ENCODE peak calls at places on chromosomes 13 and 19, in four cellular contexts. One of them, this sample, is unnamed.
A peak's percentile ranks its signal among the peaks of the same experiment; 100 is the strongest.

GRCh38 chr13:19860884-19861655 is 2.4 kb downstream of the ZMYM5 start:
- DNase-seq in GM12878: no peak
- DNase-seq in HepG2: peak; percentile 77
- DNase-seq in K562: no peak
- DNase-seq in this sample: no peak

GRCh38 chr13:108834193-108834592 is 204.8 kb downstream of the MYO16 start:
- DNase-seq in GM12878: no peak
- DNase-seq in HepG2: no peak
- DNase-seq in K562: no peak
- DNase-seq in this sample: no peak

GRCh38 chr13:48633695-48634094 is 20.0 kb upstream of the CYSLTR2 start:
- DNase-seq in GM12878: no peak
- DNase-seq in HepG2: no peak
- DNase-seq in K562: no peak
- DNase-seq in this sample: no peak

GRCh38 chr19:44636439-44637389 is 7.0 kb upstream of the PVR start:
- DNase-seq in GM12878: no peak
- DNase-seq in HepG2: peak; percentile 82
- DNase-seq in K562: no peak
- DNase-seq in this sample: no peak

GRCh38 chr13:35140321-35140720 is 198.3 kb downstream of the NBEA start:
- DNase-seq in GM12878: no peak
- DNase-seq in HepG2: no peak
- DNase-seq in K562: no peak
- DNase-seq in this sample: no peak

GRCh38 chr19:46546194-46546896 is 50.7 kb upstream of the PNMA8B start:
- DNase-seq in GM12878: no peak
- DNase-seq in HepG2: peak; percentile 30
- DNase-seq in K562: peak; percentile 66
- DNase-seq in this sample: peak; percentile 82

GRCh38 chr19:40314646-40315045 is 29.5 kb upstream of the AKT2 start:
- DNase-seq in GM12878: no peak
- DNase-seq in HepG2: no peak
- DNase-seq in K562: no peak
- DNase-seq in this sample: no peak

GRCh38 chr19:33295621-33296472 is 6.5 kb downstream of the CEBPA start:
- DNase-seq in GM12878: no peak
- DNase-seq in HepG2: no peak
- DNase-seq in K562: no peak
- DNase-seq in this sample: no peak

GRCh38 chr13:106088094-106088493 is 447.4 kb downstream of the EFNB2 start:
- DNase-seq in GM12878: no peak
- DNase-seq in HepG2: no peak
- DNase-seq in K562: no peak
- DNase-seq in this sample: no peak

GRCh38 chr19:18894254-18895037 is 1.5 kb downstream of the CERS1 start:
- DNase-seq in GM12878: no peak
- DNase-seq in HepG2: no peak
- DNase-seq in K562: peak; percentile 67
- DNase-seq in this sample: peak; percentile 68

GRCh38 chr19:18322318-18322758 is 538 bp downstream of the LSM4 start:
- DNase-seq in GM12878: no peak
- DNase-seq in HepG2: peak; percentile 74
- DNase-seq in K562: peak; percentile 82
- DNase-seq in this sample: peak; percentile 81

GRCh38 chr13:30477346-30478235 is 11.9 kb upstream of the HMGB1 start:
- DNase-seq in GM12878: no peak
- DNase-seq in HepG2: no peak
- DNase-seq in K562: no peak
- DNase-seq in this sample: peak; percentile 79

GRCh38 chr13:50208826-50209335 is 193.6 kb downstream of the KCNRG start:
- DNase-seq in GM12878: no peak
- DNase-seq in HepG2: peak; percentile 12
- DNase-seq in K562: peak; percentile 84
- DNase-seq in this sample: peak; percentile 54

GRCh38 chr13:39455534-39456175 is 147.3 kb downstream of the LHFPL6 start:
- DNase-seq in GM12878: no peak
- DNase-seq in HepG2: no peak
- DNase-seq in K562: no peak
- DNase-seq in this sample: no peak

GRCh38 chr19:10043286-10043927 is 30.1 kb downstream of the RDH8 start:
- DNase-seq in GM12878: no peak
- DNase-seq in HepG2: no peak
- DNase-seq in K562: no peak
- DNase-seq in this sample: peak; percentile 70

GRCh38 chr19:17757125-17757524 is 5.8 kb downstream of the FCHO1 start:
- DNase-seq in GM12878: no peak
- DNase-seq in HepG2: no peak
- DNase-seq in K562: no peak
- DNase-seq in this sample: no peak

DNA sequence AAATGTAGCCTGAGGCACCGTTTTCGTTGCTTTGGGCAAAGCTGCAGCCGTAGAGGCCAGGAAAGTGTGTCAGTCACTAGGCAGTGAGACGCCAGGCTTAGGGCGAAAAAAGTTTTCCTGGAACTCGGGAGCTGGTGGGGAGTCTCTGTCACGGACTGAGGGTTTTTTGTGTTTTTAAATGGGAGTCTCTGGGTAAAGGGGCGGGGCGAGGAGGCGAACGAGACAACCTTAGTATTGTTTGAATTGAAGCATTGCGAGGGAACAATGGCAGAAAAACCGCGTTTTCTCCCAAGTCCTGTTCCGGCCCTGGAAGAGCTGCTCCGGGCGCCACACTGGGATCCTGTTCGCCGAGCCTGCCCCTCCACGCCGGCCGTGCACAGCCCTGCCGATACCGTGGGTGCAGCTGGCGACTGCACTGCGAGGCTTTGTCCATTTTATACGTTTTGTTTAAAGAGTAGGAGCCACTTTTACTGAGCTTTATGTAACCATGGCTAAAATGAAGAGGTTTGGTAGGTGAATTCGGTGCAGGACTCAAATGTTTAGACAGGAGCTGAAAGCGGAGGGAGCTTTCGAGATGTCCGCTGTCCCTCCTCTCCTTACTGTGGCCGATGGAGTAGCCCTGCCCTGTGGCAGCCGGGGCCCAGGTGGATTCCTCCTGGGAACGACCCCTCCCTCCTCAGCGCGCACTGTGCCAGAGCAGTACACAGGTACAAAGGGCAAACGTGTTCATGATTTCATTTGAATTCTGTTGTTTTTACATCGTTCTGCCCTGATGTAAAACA is 1.5 kb downstream of the COL4A2 start:
- DNase-seq in GM12878: no peak
- DNase-seq in HepG2: no peak
- DNase-seq in K562: no peak
- DNase-seq in this sample: peak; percentile 85
- TF ChIP-seq JUNB in GM12878: no peak
- TF ChIP-seq JUNB in HepG2: no peak
- TF ChIP-seq JUNB in K562: no peak
- TF ChIP-seq JUNB in this sample: no peak

DNA sequence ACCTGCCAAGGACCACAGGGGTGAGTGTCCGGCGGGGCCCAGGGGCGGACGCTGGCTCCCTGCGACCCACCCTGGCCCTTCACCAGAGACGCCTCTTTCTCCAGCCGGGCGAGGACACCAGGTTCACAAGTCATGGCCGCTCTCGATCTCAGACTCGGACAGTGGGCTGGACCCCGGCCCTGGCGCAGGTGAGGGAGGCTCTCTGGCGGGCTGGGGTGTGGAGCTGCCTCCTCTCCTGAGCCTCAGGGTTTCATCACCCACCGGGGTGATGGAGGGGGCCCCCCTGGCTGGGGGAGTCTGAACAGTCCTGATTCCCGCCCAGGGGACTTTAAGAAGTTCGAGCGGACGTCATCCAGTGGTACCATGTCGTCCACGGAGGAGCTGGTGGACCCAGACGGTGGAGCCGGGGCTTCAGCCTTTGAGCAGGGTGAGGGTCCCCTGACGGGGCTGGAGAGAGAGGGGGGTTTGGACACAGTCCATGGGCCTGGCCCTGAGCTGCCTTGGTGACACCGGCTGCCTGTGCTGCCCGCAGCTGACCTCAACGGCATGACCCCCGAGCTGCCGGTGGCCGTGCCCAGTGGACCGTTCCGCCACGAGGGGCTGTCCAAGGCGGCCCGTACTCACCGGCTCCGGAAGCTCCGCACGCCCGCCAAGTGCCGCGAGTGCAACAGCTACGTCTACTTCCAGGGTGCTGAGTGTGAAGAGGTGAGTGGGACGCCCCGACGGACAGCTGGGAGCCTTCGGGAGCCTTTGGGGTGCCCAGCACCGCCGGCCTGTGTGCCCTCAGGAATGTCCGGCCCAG is 13.6 kb downstream of the ARHGAP45 start:
- DNase-seq in GM12878: no peak
- DNase-seq in HepG2: no peak
- DNase-seq in K562: no peak
- DNase-seq in this sample: no peak
- TF ChIP-seq POLR2AphosphoS5 in GM12878: no peak
- TF ChIP-seq POLR2AphosphoS5 in HepG2: no peak
- TF ChIP-seq POLR2AphosphoS5 in K562: no peak
- TF ChIP-seq POLR2AphosphoS5 in this sample: no peak

GRCh38 chr19:29527500-29528328 is 1.9 kb downstream of the VSTM2B start:
- DNase-seq in GM12878: no peak
- DNase-seq in HepG2: no peak
- DNase-seq in K562: no peak
- DNase-seq in this sample: peak; percentile 43
- TF ChIP-seq EZH2 in GM12878: no peak
- TF ChIP-seq EZH2 in HepG2: no peak
- TF ChIP-seq EZH2 in K562: no peak
- TF ChIP-seq EZH2 in this sample: no peak

DNA sequence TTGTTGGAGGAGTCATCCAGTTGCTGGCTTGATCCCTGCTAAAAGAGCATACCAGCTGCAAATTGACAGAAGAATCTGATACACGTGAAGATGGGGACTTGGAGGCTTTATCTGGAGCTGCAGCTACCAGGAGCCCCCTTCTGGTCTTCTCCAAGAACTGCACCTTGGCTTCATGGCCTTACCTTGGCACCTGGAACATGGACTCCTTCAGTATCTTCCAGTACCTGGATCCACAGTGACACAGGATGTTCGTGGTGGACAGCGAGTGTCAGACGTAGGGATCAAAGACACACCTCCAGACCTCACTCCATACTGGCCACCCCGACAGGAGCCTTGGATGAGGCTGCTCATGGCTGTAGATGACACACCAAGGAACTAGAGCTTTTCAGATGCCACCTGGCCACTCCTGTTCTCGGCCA is 9.9 kb upstream of the ACSBG2 start:
- DNase-seq in GM12878: peak; percentile 40
- DNase-seq in HepG2: peak; percentile 75
- DNase-seq in K562: peak; percentile 70
- DNase-seq in this sample: peak; percentile 90
- TF ChIP-seq JUNB in GM12878: no peak
- TF ChIP-seq JUNB in HepG2: no peak
- TF ChIP-seq JUNB in K562: no peak
- TF ChIP-seq JUNB in this sample: no peak

GRCh38 chr19:8498295-8498694 is 4.1 kb downstream of the PRAM1 start:
- DNase-seq in GM12878: no peak
- DNase-seq in HepG2: no peak
- DNase-seq in K562: no peak
- DNase-seq in this sample: no peak
- TF ChIP-seq POLR2AphosphoS5 in GM12878: no peak
- TF ChIP-seq POLR2AphosphoS5 in HepG2: no peak
- TF ChIP-seq POLR2AphosphoS5 in K562: no peak
- TF ChIP-seq POLR2AphosphoS5 in this sample: no peak

GRCh38 chr13:99162962-99163361 is 37.7 kb upstream of the UBAC2 start:
- DNase-seq in GM12878: no peak
- DNase-seq in HepG2: no peak
- DNase-seq in K562: no peak
- DNase-seq in this sample: no peak
- TF ChIP-seq EZH2 in GM12878: no peak
- TF ChIP-seq EZH2 in HepG2: no peak
- TF ChIP-seq EZH2 in K562: no peak
- TF ChIP-seq EZH2 in this sample: no peak

GRCh38 chr19:31390721-31391120 is 41.5 kb upstream of the TSHZ3 start:
- DNase-seq in GM12878: no peak
- DNase-seq in HepG2: no peak
- DNase-seq in K562: no peak
- DNase-seq in this sample: no peak
- TF ChIP-seq JUNB in GM12878: no peak
- TF ChIP-seq JUNB in HepG2: no peak
- TF ChIP-seq JUNB in K562: no peak
- TF ChIP-seq JUNB in this sample: no peak

DNA sequence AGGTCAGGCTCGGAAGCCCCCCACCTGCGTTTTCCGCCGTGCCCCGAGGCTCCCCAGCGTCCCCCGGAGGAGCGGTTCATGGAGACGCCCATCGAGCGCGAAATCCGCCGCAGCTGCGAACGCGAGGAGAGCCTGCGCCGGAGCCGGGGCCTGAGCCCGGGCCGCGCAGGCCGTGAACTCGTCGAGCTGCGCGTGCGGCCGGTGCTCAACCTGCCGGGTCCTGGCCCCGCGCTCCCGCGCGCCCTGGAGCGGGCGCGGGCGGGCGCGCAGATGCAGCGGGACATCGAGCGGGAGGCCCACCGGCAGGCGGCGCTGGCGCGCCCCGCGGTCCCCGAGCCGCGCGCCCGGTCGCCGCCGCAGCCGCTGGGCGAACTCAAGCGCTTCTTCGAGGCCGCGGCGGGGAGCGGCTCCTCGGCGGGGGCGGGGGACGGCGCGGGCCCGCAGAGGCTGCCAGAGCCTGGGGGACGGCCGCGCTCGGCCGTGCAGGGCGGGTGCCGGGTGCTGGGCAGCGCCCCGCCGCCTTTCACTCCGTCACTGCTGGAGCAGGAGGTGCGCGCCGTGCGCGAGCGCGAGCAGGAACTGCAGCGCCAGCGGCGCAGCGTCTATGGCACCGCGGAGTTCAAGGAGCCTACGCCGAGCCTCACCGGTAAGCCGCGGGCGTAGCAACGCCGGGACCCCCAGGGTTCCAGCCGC is 792 bp downstream of the MISP3 start:
- DNase-seq in GM12878: no peak
- DNase-seq in HepG2: no peak
- DNase-seq in K562: peak; percentile 84
- DNase-seq in this sample: peak; percentile 74
- TF ChIP-seq POLR2AphosphoS5 in GM12878: no peak
- TF ChIP-seq POLR2AphosphoS5 in HepG2: no peak
- TF ChIP-seq POLR2AphosphoS5 in K562: no peak
- TF ChIP-seq POLR2AphosphoS5 in this sample: no peak

DNA sequence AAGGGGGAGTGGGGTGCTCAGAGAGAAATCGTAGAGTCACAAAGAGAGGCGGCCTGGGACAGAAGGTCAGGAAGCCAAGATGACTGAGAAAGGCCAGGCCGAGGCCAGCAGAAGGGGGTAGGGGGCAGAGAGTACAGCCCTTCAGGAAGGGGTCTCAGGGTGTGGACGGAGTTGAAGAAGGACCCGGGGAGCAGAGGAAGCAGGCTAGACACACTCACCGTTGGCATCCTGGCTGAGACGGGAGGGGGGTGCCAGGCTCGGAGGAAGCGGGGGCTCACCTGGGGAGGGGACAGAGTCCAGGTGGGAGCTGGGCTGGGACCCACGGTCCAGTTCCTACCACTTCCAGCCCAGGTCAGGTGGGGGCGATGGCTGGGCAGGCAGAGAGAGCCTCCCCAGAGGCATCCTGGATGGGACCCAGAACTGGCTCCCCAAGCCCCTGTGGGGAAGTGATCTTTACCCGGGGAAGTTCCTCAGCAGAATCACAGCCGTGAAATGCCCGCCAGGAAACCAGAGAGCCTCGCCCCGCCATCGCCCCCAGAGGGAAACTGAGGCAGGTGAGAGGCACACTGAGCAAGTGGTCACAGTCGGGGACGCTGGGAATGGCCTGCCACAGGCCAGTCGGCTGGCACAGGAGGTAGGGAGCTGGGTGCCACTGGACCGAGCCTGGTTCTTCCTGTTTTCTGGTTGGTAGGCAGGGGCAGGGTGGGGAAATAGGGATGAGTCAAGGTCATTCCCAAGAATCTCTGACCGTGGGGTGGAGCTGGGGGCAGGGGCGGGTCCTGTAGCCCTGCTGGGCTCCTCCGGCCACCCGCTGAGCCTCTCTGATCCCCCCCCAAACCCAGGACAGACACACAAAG is 1.3 kb downstream of the MATK start:
- DNase-seq in GM12878: no peak
- DNase-seq in HepG2: no peak
- DNase-seq in K562: no peak
- DNase-seq in this sample: no peak
- TF ChIP-seq EZH2 in GM12878: no peak
- TF ChIP-seq EZH2 in HepG2: no peak
- TF ChIP-seq EZH2 in K562: no peak
- TF ChIP-seq EZH2 in this sample: no peak

This sample was measured in GM23338.